ENCODE peak calls at places on chromosomes 16 and 17, in eight cellular contexts. U is fibroblast of pulmonary artery; C is activated T-helper 1 cell treated with anti-CD3 and anti-CD28 coated beads, Interleukin-2, amount 50 U/mL, for 16 hours; P is activated CD8-positive, alpha-beta memory T cell treated with anti-CD3 and anti-CD28 coated beads, Interleukin-2, amount 50 U/mL, for 48 hours; Q is skeletal muscle cell; N is iris pigment epithelial cell; B is stimulated activated CD4-positive, alpha-beta T cell treated with anti-CD3 and anti-CD28 coated beads, Interleukin-1b, Interleukin-23, amount 100 ng/mL, for 4 hours; F is amniotic stem cell. I is an unnamed sample.

GRCh38 chr17:72360386-72360940 is 239.6 kb downstream of the SOX9 start:
- DNase-seq in U (no peak), C (no peak), P (no peak), Q (no peak), N (no peak), B (no peak), F (no peak), I (no peak)

GRCh38 chr17:20230924-20231323 is 221.8 kb downstream of the SPECC1 start:
- DNase-seq in U (no peak), C (no peak), P (no peak), Q (no peak), N (no peak), B (no peak), F (no peak), I (no peak)

GRCh38 chr17:27455914-27456680 is at the start of gene KSR1:
- DNase-seq in U (peak), C (peak), P (peak), Q (no peak), N (peak), B (peak), F (no peak), I (no peak)

GRCh38 chr17:70394430-70394829 is 225.1 kb downstream of the KCNJ2 start:
- DNase-seq in U (no peak), C (no peak), P (no peak), Q (no peak), N (no peak), B (no peak), F (no peak), I (no peak)

GRCh38 chr17:63974594-63975192 is 2.0 kb upstream of the SCN4A start:
- DNase-seq in U (peak), C (no peak), P (no peak), Q (no peak), N (peak), B (no peak), F (no peak), I (no peak)

GRCh38 chr17:4891405-4892062 is 7.8 kb upstream of the C17orf107 start:
- DNase-seq in U (no peak), C (no peak), P (no peak), Q (no peak), N (no peak), B (no peak), F (no peak), I (no peak)

GRCh38 chr17:65587602-65588193 is 26.2 kb upstream of the AXIN2 start:
- DNase-seq in U (no peak), C (no peak), P (no peak), Q (no peak), N (no peak), B (no peak), F (no peak), I (no peak)

GRCh38 chr17:36609498-36609862 is 8.1 kb downstream of the MRM1 start:
- DNase-seq in U (no peak), C (no peak), P (no peak), Q (no peak), N (no peak), B (no peak), F (no peak), I (no peak)

GRCh38 chr17:62823111-62823895 is 15.2 kb upstream of the MARCHF10 start:
- DNase-seq in U (peak), C (no peak), P (no peak), Q (no peak), N (peak), B (no peak), F (no peak), I (no peak)

GRCh38 chr16:88478889-88479794 is 26.1 kb downstream of the ZFPM1 start:
- DNase-seq in U (no peak), C (no peak), P (no peak), Q (no peak), N (no peak), B (no peak), F (no peak), I (no peak)

GRCh38 chr16:29877266-29877961 is 14.4 kb upstream of the CDIPT start:
- DNase-seq in U (peak), C (no peak), P (peak), Q (no peak), N (peak), B (peak), F (no peak), I (no peak)

GRCh38 chr16:62035115-62036092 is 834 bp downstream of the CDH8 start:
- DNase-seq in U (no peak), C (no peak), P (no peak), Q (no peak), N (no peak), B (no peak), F (no peak), I (no peak)

GRCh38 chr16:88900653-88901052 is 34.2 kb upstream of the PABPN1L start:
- DNase-seq in U (no peak), C (no peak), P (no peak), Q (no peak), N (no peak), B (no peak), F (no peak), I (no peak)

GRCh38 chr16:21076186-21076883 is 74.3 kb downstream of the DNAH3 start:
- DNase-seq in U (no peak), C (no peak), P (no peak), Q (no peak), N (no peak), B (no peak), F (no peak), I (no peak)

GRCh38 chr16:48353565-48354163 is 31.5 kb downstream of the SIAH1 start:
- DNase-seq in U (peak), C (peak), P (peak), Q (no peak), N (peak), B (peak), F (peak), I (no peak)

GRCh38 chr16:31365131-31365865 is 10.3 kb downstream of the ITGAX start:
- DNase-seq in U (no peak), C (no peak), P (no peak), Q (no peak), N (no peak), B (no peak), F (no peak), I (no peak)

GRCh38 chr16:88927010-88927409 is 50.0 kb downstream of the CBFA2T3 start:
- DNase-seq in U (no peak), C (no peak), P (no peak), Q (no peak), N (no peak), B (no peak), F (no peak), I (no peak)

GRCh38 chr17:34447406-34447805 is 84.4 kb upstream of the CCL1 start:
- DNase-seq in U (no peak), C (no peak), P (no peak), Q (no peak), N (no peak), B (no peak), F (no peak), I (no peak)

GRCh38 chr16:85395913-85396878 is 216.9 kb upstream of the GSE1 start:
- DNase-seq in U (peak), C (no peak), P (no peak), Q (peak), N (peak), B (no peak), F (no peak), I (no peak)

GRCh38 chr16:53282975-53283946 is 151.0 kb upstream of the RBL2 start:
- DNase-seq in U (peak), C (no peak), P (no peak), Q (no peak), N (peak), B (no peak), F (no peak), I (no peak)

GRCh38 chr17:47879028-47879585 is 16.9 kb upstream of the SP2 start:
- DNase-seq in U (no peak), C (no peak), P (no peak), Q (peak), N (peak), B (no peak), F (no peak), I (no peak)